ENCODE peak calls at places on chromosomes 1 and 21, in seven cellular contexts. X, T, O, I, G, N and P are unnamed samples.

GRCh38 chr1:36349241-36349671 is 25.8 kb upstream of the EVA1B start:
- DNase-seq in O (no peak), N (peak; percentile 88), I (no peak), G (no peak), T (no peak), X (no peak), P (peak; percentile 85)

GRCh38 chr1:218164930-218165686 is 120.0 kb upstream of the RRP15 start:
- DNase-seq in I (no peak), N (no peak), G (peak; percentile 61), X (no peak), T (peak; percentile 6), O (no peak), P (peak; percentile 65)

GRCh38 chr1:1150100-1150499 is 23.6 kb upstream of the TTLL10 start:
- DNase-seq in I (peak; percentile 70), T (no peak), X (no peak), N (no peak), O (no peak), G (no peak), P (no peak)

GRCh38 chr1:29388170-29388569 is 151.8 kb downstream of the PTPRU start:
- DNase-seq in T (no peak), O (no peak), I (no peak), G (no peak), X (no peak), N (no peak), P (no peak)

GRCh38 chr1:2933431-2934172 is 87.7 kb upstream of the ACTRT2 start:
- DNase-seq in O (no peak), T (no peak), I (no peak), X (no peak), N (no peak), G (no peak), P (peak; percentile 64)

GRCh38 chr1:23867953-23868847 is at the start of gene FUCA1:
- DNase-seq in O (peak; percentile 98), X (peak; percentile 96), T (peak; percentile 95), I (peak; percentile 96), G (peak; percentile 97), N (peak; percentile 72), P (peak; percentile 98)

GRCh38 chr1:22709227-22709626 is 1.4 kb upstream of the EPHB2 start:
- DNase-seq in N (no peak), I (no peak), G (no peak), O (no peak), X (no peak), T (no peak), P (peak; percentile 21)

GRCh38 chr1:116167625-116168276 is 56.6 kb downstream of the MAB21L3 start:
- DNase-seq in N (no peak), G (peak; percentile 80), I (peak; percentile 27), O (no peak), T (no peak), X (no peak), P (peak; percentile 83)

GRCh38 chr1:53121319-53122172 is 20.9 kb downstream of the SLC1A7 start:
- DNase-seq in I (peak; percentile 31), T (no peak), O (no peak), X (peak; percentile 90), N (no peak), G (peak; percentile 70), P (no peak)

GRCh38 chr21:38095220-38095619 is 161.6 kb upstream of the KCNJ15 start:
- DNase-seq in O (no peak), G (no peak), T (no peak), I (no peak), X (no peak), N (no peak), P (no peak)

GRCh38 chr1:3094863-3095780 is 26.1 kb downstream of the PRDM16 start:
- DNase-seq in T (no peak), X (no peak), G (peak; percentile 55), O (no peak), I (no peak), N (no peak), P (no peak)

GRCh38 chr1:9892563-9893528 is 17.2 kb downstream of the CTNNBIP1 start:
- DNase-seq in N (no peak), G (no peak), I (peak; percentile 80), X (no peak), T (peak; percentile 63), O (no peak), P (peak; percentile 32)

DNA sequence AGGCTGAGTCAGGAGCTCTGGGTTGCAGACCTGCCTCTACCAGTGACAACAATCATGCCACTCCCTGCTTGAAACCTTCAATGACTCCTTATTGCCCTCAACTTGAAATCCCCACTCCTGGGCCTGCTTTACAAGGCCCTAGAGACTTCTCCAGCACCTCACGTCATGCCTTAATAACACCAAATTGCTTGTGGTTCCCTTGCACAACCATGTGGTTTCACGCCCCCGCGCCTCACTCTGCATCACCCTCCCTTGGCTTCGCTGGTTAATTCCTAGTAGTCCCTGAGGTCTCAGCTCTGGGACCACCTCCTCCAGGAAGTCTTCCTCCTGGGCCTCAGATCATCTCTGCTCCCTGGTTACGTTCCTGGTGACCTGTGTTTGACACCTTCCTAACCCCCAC is 33.0 kb downstream of the EPHA2 start:
- DNase-seq in G (no peak), X (peak; percentile 45), I (no peak), T (no peak), O (peak; percentile 61), N (peak; percentile 20), P (peak; percentile 76)
- TF ChIP-seq POLR2AphosphoS5 in G (peak; percentile 65), X (no peak), I (no peak), T (no peak), O (no peak), N (no peak), P (no peak)

DNA sequence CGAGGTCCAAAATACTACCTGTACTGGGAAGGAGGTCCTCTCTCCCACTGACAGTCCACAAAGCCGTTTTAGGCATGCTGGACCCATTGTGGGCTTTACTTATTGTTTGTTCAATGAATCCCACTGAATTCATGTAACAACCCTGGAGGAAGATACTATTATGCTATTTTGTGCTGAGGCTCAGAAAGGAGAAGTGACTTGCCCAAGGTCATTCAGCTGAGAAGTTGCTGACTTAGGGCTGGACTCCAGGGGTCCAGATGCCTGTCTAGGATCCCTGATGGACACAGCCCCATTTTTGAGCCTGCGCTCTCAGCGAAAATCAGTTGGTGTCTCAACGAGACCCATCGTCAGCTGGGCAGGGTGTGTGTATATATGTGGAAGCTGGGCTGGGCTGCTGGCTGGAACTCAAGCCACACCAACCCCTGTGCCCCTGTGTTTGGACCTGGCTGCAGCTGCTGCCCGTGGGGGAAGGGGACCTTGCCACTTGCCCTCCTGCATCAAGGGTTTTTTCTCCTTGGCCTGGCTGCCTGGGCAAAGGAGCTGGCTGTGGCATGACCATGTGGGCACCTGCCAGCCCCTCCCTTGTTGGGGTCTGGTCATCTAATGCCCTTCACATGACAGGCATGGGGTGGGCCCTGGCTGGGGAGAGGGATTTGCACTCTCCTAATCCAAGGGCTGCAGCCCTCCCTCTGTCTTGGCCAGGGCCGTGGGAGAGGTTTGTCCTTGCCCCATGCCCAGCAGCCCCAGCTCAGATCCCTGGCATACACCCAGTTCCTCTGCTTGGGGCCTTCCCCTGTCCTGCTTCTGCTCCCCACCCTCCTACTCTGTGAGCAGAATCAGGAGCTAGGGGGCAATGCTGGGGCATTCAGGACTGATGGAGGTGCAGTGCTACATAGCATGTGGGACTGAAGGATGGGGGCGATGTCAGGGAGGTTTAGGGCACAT is 15.1 kb downstream of the KCNQ4 start:
- DNase-seq in T (no peak), O (no peak), G (no peak), X (peak; percentile 85), N (no peak), I (peak; percentile 30), P (no peak)
- H3K4me1 ChIP-seq in T (peaks cover 4% of the 10 kb centered on the region), O (peaks cover 49% of the 10 kb centered on the region), G (peaks cover 10% of the 10 kb centered on the region), X (peaks cover 94% of the 10 kb centered on the region), N (peaks cover 46% of the 10 kb centered on the region), I (peaks cover 30% of the 10 kb centered on the region), P (peaks cover 8% of the 10 kb centered on the region)

GRCh38 chr1:247330548-247331171 is 1.0 kb downstream of the ZNF496 start:
- DNase-seq in O (peak; percentile 45), T (no peak), X (no peak), I (no peak), N (no peak), G (peak; percentile 24), P (no peak)

GRCh38 chr1:247331526-247332214 is at the start of gene ZNF496:
- DNase-seq in X (peak; percentile 93), O (peak; percentile 95), T (peak; percentile 81), G (peak; percentile 94), I (peak; percentile 66), N (no peak), P (peak; percentile 90)

GRCh38 chr1:247332901-247333361 is 1.3 kb upstream of the ZNF496 start:
- DNase-seq in O (peak; percentile 46), X (peak; percentile 79), N (no peak), I (peak; percentile 38), T (peak; percentile 48), G (no peak), P (peak; percentile 71)

GRCh38 chr1:247331172-247331525 is 518 bp downstream of the ZNF496 start:
- DNase-seq in T (peak; percentile 72), O (peak; percentile 90), G (peak; percentile 94), N (no peak), I (peak; percentile 79), X (peak; percentile 86), P (peak; percentile 92)

GRCh38 chr1:247332215-247332900 is 691 bp upstream of the ZNF496 start:
- DNase-seq in N (no peak), X (peak; percentile 78), T (peak; percentile 20), I (peak; percentile 54), O (peak; percentile 78), G (peak; percentile 92), P (peak; percentile 91)
- TF ChIP-seq POLR2A in N (peak; percentile 56), X (no peak), T (no peak), I (no peak), O (no peak), G (no peak), P (no peak)

GRCh38 chr1:32937061-32937460 is 27.5 kb downstream of the RNF19B start:
- DNase-seq in I (no peak), O (no peak), N (no peak), G (no peak), T (no peak), X (no peak), P (no peak)

GRCh38 chr1:32944180-32944579 is 20.4 kb downstream of the RNF19B start:
- DNase-seq in G (no peak), I (no peak), O (no peak), X (no peak), T (no peak), N (no peak), P (no peak)

GRCh38 chr1:32933742-32934322 is 30.8 kb downstream of the RNF19B start:
- DNase-seq in X (no peak), T (peak; percentile 65), N (no peak), O (peak; percentile 27), G (no peak), I (peak; percentile 40), P (no peak)

GRCh38 chr1:32939655-32940371 is 24.8 kb downstream of the RNF19B start:
- DNase-seq in X (no peak), N (no peak), I (no peak), G (no peak), T (no peak), O (peak; percentile 83), P (no peak)
- TF ChIP-seq POLR2AphosphoS5 in X (no peak), N (no peak), I (no peak), G (no peak), T (peak; percentile 51), O (peak; percentile 54), P (peak; percentile 17)

DNA sequence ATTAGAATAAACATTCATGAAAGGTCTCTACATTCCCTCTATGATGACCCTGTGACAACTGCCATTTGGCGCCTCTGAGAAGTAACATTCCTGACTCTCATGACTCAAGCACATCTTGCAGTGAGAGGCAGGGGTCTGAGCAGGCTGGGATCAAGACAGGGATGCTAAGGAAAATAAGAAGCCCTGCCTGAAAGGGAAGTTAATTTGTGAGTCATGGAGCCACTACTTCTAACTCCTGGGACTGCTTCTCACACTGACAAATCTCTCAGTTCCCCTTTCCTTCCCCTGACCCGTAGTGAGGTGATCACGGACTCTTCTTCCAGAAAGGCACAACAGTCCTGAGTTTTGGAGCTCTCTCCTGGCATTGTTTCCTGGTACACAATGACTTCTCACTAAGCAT is 231.9 kb downstream of the TNR start:
- DNase-seq in O (no peak), I (no peak), X (no peak), T (no peak), N (no peak), G (no peak), P (no peak)
- H3K4me1 ChIP-seq in O (no peaks in the 10 kb centered on the region), I (no peaks in the 10 kb centered on the region), X (no peaks in the 10 kb centered on the region), T (no peaks in the 10 kb centered on the region), N (no peaks in the 10 kb centered on the region), G (peaks cover 5% of the 10 kb centered on the region), P (peaks cover 27% of the 10 kb centered on the region)